ENCODE peak calls at places on chromosomes 12 and 14, in five cellular contexts. X, D, F, T and U are unnamed samples.

GRCh38 chr14:100067971-100068959 is 3.0 kb downstream of the EVL start:
- DNase-seq in F (peak), D (peak), T (peak), X (no peak), U (peak)

GRCh38 chr14:24083462-24083861 is 10.6 kb upstream of the PCK2 start:
- DNase-seq in X (no peak), D (no peak), T (no peak), F (no peak), U (no peak)

GRCh38 chr14:96104469-96105057 is 65.4 kb downstream of the C14orf132 start:
- DNase-seq in D (no peak), X (peak), F (peak), T (no peak), U (no peak)

GRCh38 chr12:4908694-4909396 is 860 bp upstream of the KCNA1 start:
- DNase-seq in D (no peak), X (no peak), T (no peak), F (no peak), U (peak)

GRCh38 chr12:120529641-120530314 is 820 bp upstream of the COQ5 start:
- DNase-seq in F (no peak), X (peak), T (no peak), D (no peak), U (no peak)

GRCh38 chr14:105859717-105860614 is 333.6 kb downstream of the TMEM121 start:
- DNase-seq in X (no peak), T (peak), D (no peak), F (no peak), U (no peak)

GRCh38 chr14:24132061-24132685 is 1.7 kb downstream of the FITM1 start:
- DNase-seq in D (no peak), T (peak), X (no peak), F (peak), U (no peak)

GRCh38 chr12:97555547-97556200 is 93.1 kb downstream of the RMST start:
- DNase-seq in D (no peak), X (no peak), T (no peak), F (no peak), U (no peak)

GRCh38 chr12:28035483-28035882 is 63.0 kb upstream of the PTHLH start:
- DNase-seq in F (peak), X (peak), D (no peak), T (no peak), U (no peak)

GRCh38 chr14:89025581-89026236 is 201.3 kb downstream of the TTC8 start:
- DNase-seq in D (no peak), T (no peak), X (peak), F (no peak), U (no peak)

GRCh38 chr12:41333988-41334387 is 145.9 kb downstream of the PDZRN4 start:
- DNase-seq in D (no peak), X (no peak), T (no peak), F (no peak), U (no peak)

GRCh38 chr14:68361231-68361630 is 431.6 kb downstream of the ZFP36L1 start:
- DNase-seq in F (no peak), X (peak), T (no peak), D (no peak), U (no peak)

GRCh38 chr14:35122696-35123387 is 490 bp downstream of the PRORP start:
- DNase-seq in F (no peak), T (no peak), X (peak), D (no peak), U (no peak)

GRCh38 chr12:85825751-85826150 is 10.5 kb downstream of the RASSF9 start:
- DNase-seq in D (no peak), T (no peak), X (no peak), F (peak), U (no peak)

GRCh38 chr12:54650409-54650808 is 2.2 kb upstream of the DCD start:
- DNase-seq in D (no peak), T (no peak), X (no peak), F (no peak), U (no peak)

GRCh38 chr12:26431211-26431610 is 235.8 kb downstream of the SSPN start:
- DNase-seq in T (no peak), F (no peak), D (no peak), X (no peak), U (no peak)

GRCh38 chr14:55052259-55052930 is 948 bp downstream of the MAPK1IP1L start:
- DNase-seq in X (peak), T (no peak), F (no peak), D (no peak), U (no peak)

GRCh38 chr12:124720019-124720686 is 143.5 kb downstream of the SCARB1 start:
- DNase-seq in D (no peak), F (no peak), X (peak), T (no peak), U (no peak)

GRCh38 chr12:92698466-92698865 is 4.3 kb upstream of the PLEKHG7 start:
- DNase-seq in F (no peak), D (no peak), T (no peak), X (no peak), U (no peak)

GRCh38 chr12:22467190-22467589 is 77.2 kb downstream of the C2CD5 start:
- DNase-seq in X (peak), F (no peak), D (no peak), T (no peak), U (no peak)

GRCh38 chr14:103519837-103520212 is 2.8 kb downstream of the CKB start:
- DNase-seq in T (no peak), D (no peak), F (no peak), X (no peak), U (no peak)

GRCh38 chr14:84247693-84248092 is 1282.3 kb upstream of the FLRT2 start:
- DNase-seq in F (no peak), X (no peak), D (no peak), T (no peak), U (no peak)

GRCh38 chr14:37482428-37482827 is 112.6 kb downstream of the FOXA1 start:
- DNase-seq in T (no peak), X (no peak), D (no peak), F (no peak), U (no peak)

GRCh38 chr14:25090281-25090680 is 40.3 kb upstream of the STXBP6 start:
- DNase-seq in F (no peak), D (no peak), X (no peak), T (no peak), U (no peak)

GRCh38 chr12:52254965-52255751 is 19.3 kb upstream of the KRT86 start:
- DNase-seq in F (no peak), T (no peak), D (no peak), X (no peak), U (no peak)

GRCh38 chr12:57898308-57898970 is 42.9 kb upstream of the ATP23 start:
- DNase-seq in X (no peak), D (no peak), F (no peak), T (peak), U (no peak)

GRCh38 chr12:57616383-57617101 is 5.3 kb downstream of the ARHGEF25 start:
- DNase-seq in D (no peak), T (no peak), F (no peak), X (peak), U (no peak)

GRCh38 chr12:72110814-72111615 is 161.2 kb upstream of the TRHDE start:
- DNase-seq in F (no peak), T (no peak), X (no peak), D (no peak), U (no peak)

GRCh38 chr14:65403231-65403630 is 9.3 kb upstream of the FUT8 start:
- DNase-seq in D (no peak), F (no peak), T (no peak), X (peak), U (no peak)

GRCh38 chr14:21300892-21301291 is 21.0 kb downstream of the RPGRIP1 start:
- DNase-seq in T (peak), X (no peak), F (no peak), D (peak), U (peak)

GRCh38 chr12:57133013-57133569 is 4.8 kb downstream of the LRP1 start:
- DNase-seq in T (no peak), F (no peak), X (peak), D (no peak), U (no peak)

GRCh38 chr14:80587096-80587724 is 354.3 kb downstream of the CEP128 start:
- DNase-seq in F (no peak), D (no peak), T (no peak), X (peak), U (no peak)

GRCh38 chr12:126182619-126183236 is 1117.5 kb downstream of the AACS start:
- DNase-seq in F (no peak), T (no peak), X (peak), D (no peak), U (no peak)

GRCh38 chr14:29242755-29243340 is 476.3 kb downstream of the FOXG1 start:
- DNase-seq in F (no peak), X (peak), T (no peak), D (no peak), U (no peak)

GRCh38 chr12:131486831-131487230 is 224.1 kb upstream of the SFSWAP start:
- DNase-seq in T (no peak), F (no peak), D (no peak), X (no peak), U (no peak)

GRCh38 chr14:75310295-75311059 is 31.8 kb downstream of the FOS start:
- DNase-seq in D (no peak), X (peak), T (no peak), F (no peak), U (peak)